ENCODE peak calls at places on chromosomes 11 and 22, in six cellular contexts. One of them, this sample, is unnamed.

GRCh38 chr11:68506908-68507307 is 46.4 kb downstream of the PPP6R3 start:
- DNase-seq in choroid plexus epithelial cell: no peak
- DNase-seq in stimulated activated CD4-positive, alpha-beta T cell treated with anti-CD3 and anti-CD28 coated beads, Interleukin-4, amount 100 ng/mL, for 1 hour: no peak
- DNase-seq in EL: no peak
- DNase-seq in substantia nigra: no peak
- DNase-seq in frontal cortex: no peak
- DNase-seq in this sample: no peak

GRCh38 chr11:62266558-62266957 is 3.4 kb upstream of the SCGB2A2 start:
- DNase-seq in stimulated activated CD4-positive, alpha-beta T cell treated with anti-CD3 and anti-CD28 coated beads, Interleukin-4, amount 100 ng/mL, for 1 hour: no peak
- DNase-seq in substantia nigra: no peak
- DNase-seq in frontal cortex: no peak
- DNase-seq in choroid plexus epithelial cell: peak; percentile 3
- DNase-seq in EL: peak; percentile 8
- DNase-seq in this sample: no peak

GRCh38 chr22:39997939-39998726 is 3.4 kb downstream of the FAM83F start:
- DNase-seq in stimulated activated CD4-positive, alpha-beta T cell treated with anti-CD3 and anti-CD28 coated beads, Interleukin-4, amount 100 ng/mL, for 1 hour: no peak
- DNase-seq in frontal cortex: no peak
- DNase-seq in choroid plexus epithelial cell: peak; percentile 30
- DNase-seq in substantia nigra: no peak
- DNase-seq in EL: peak; percentile 36
- DNase-seq in this sample: no peak

GRCh38 chr11:117170210-117170609 is 8.3 kb upstream of the SIDT2 start:
- DNase-seq in stimulated activated CD4-positive, alpha-beta T cell treated with anti-CD3 and anti-CD28 coated beads, Interleukin-4, amount 100 ng/mL, for 1 hour: no peak
- DNase-seq in substantia nigra: no peak
- DNase-seq in choroid plexus epithelial cell: no peak
- DNase-seq in EL: no peak
- DNase-seq in frontal cortex: no peak
- DNase-seq in this sample: no peak

GRCh38 chr11:70251583-70252285 is 18.8 kb upstream of the PPFIA1 start:
- DNase-seq in substantia nigra: no peak
- DNase-seq in stimulated activated CD4-positive, alpha-beta T cell treated with anti-CD3 and anti-CD28 coated beads, Interleukin-4, amount 100 ng/mL, for 1 hour: no peak
- DNase-seq in choroid plexus epithelial cell: no peak
- DNase-seq in frontal cortex: peak; percentile 26
- DNase-seq in EL: no peak
- DNase-seq in this sample: no peak

GRCh38 chr22:46149493-46149997 is 781 bp upstream of the PPARA start:
- DNase-seq in stimulated activated CD4-positive, alpha-beta T cell treated with anti-CD3 and anti-CD28 coated beads, Interleukin-4, amount 100 ng/mL, for 1 hour: peak; percentile 31
- DNase-seq in EL: no peak
- DNase-seq in choroid plexus epithelial cell: no peak
- DNase-seq in frontal cortex: no peak
- DNase-seq in substantia nigra: no peak
- DNase-seq in this sample: peak; percentile 48

GRCh38 chr11:122910775-122911174 is 28.2 kb downstream of the JHY start:
- DNase-seq in stimulated activated CD4-positive, alpha-beta T cell treated with anti-CD3 and anti-CD28 coated beads, Interleukin-4, amount 100 ng/mL, for 1 hour: no peak
- DNase-seq in EL: no peak
- DNase-seq in choroid plexus epithelial cell: peak; percentile 66
- DNase-seq in frontal cortex: no peak
- DNase-seq in substantia nigra: no peak
- DNase-seq in this sample: no peak

GRCh38 chr11:2524446-2525165 is 79.8 kb downstream of the KCNQ1 start:
- DNase-seq in substantia nigra: no peak
- DNase-seq in choroid plexus epithelial cell: no peak
- DNase-seq in EL: no peak
- DNase-seq in stimulated activated CD4-positive, alpha-beta T cell treated with anti-CD3 and anti-CD28 coated beads, Interleukin-4, amount 100 ng/mL, for 1 hour: no peak
- DNase-seq in frontal cortex: no peak
- DNase-seq in this sample: no peak

GRCh38 chr11:4191031-4191571 is 96.5 kb downstream of the RRM1 start:
- DNase-seq in EL: no peak
- DNase-seq in substantia nigra: peak; percentile 7
- DNase-seq in frontal cortex: no peak
- DNase-seq in choroid plexus epithelial cell: no peak
- DNase-seq in stimulated activated CD4-positive, alpha-beta T cell treated with anti-CD3 and anti-CD28 coated beads, Interleukin-4, amount 100 ng/mL, for 1 hour: no peak
- DNase-seq in this sample: no peak

GRCh38 chr11:113168804-113169342 is 145.5 kb upstream of the TTC12 start:
- DNase-seq in choroid plexus epithelial cell: no peak
- DNase-seq in frontal cortex: no peak
- DNase-seq in substantia nigra: no peak
- DNase-seq in stimulated activated CD4-positive, alpha-beta T cell treated with anti-CD3 and anti-CD28 coated beads, Interleukin-4, amount 100 ng/mL, for 1 hour: no peak
- DNase-seq in EL: no peak
- DNase-seq in this sample: no peak

GRCh38 chr11:67160872-67161783 is 42.1 kb downstream of the KDM2A start:
- DNase-seq in substantia nigra: no peak
- DNase-seq in choroid plexus epithelial cell: peak; percentile 53
- DNase-seq in frontal cortex: no peak
- DNase-seq in stimulated activated CD4-positive, alpha-beta T cell treated with anti-CD3 and anti-CD28 coated beads, Interleukin-4, amount 100 ng/mL, for 1 hour: no peak
- DNase-seq in EL: peak; percentile 35
- DNase-seq in this sample: no peak

GRCh38 chr11:74011360-74012071 is 2.6 kb upstream of the UCP3 start:
- DNase-seq in stimulated activated CD4-positive, alpha-beta T cell treated with anti-CD3 and anti-CD28 coated beads, Interleukin-4, amount 100 ng/mL, for 1 hour: peak; percentile 35
- DNase-seq in substantia nigra: no peak
- DNase-seq in EL: no peak
- DNase-seq in frontal cortex: no peak
- DNase-seq in choroid plexus epithelial cell: peak; percentile 78
- DNase-seq in this sample: no peak

GRCh38 chr11:127524618-127525017 is 524.0 kb upstream of the KIRREL3 start:
- DNase-seq in stimulated activated CD4-positive, alpha-beta T cell treated with anti-CD3 and anti-CD28 coated beads, Interleukin-4, amount 100 ng/mL, for 1 hour: no peak
- DNase-seq in frontal cortex: no peak
- DNase-seq in substantia nigra: no peak
- DNase-seq in choroid plexus epithelial cell: no peak
- DNase-seq in EL: no peak
- DNase-seq in this sample: no peak

GRCh38 chr22:45582955-45583320 is 80.3 kb downstream of the FBLN1 start:
- DNase-seq in stimulated activated CD4-positive, alpha-beta T cell treated with anti-CD3 and anti-CD28 coated beads, Interleukin-4, amount 100 ng/mL, for 1 hour: no peak
- DNase-seq in frontal cortex: no peak
- DNase-seq in choroid plexus epithelial cell: no peak
- DNase-seq in EL: no peak
- DNase-seq in substantia nigra: no peak
- DNase-seq in this sample: no peak

GRCh38 chr11:70378506-70379134 is 19.7 kb upstream of the CTTN start:
- DNase-seq in frontal cortex: no peak
- DNase-seq in EL: no peak
- DNase-seq in stimulated activated CD4-positive, alpha-beta T cell treated with anti-CD3 and anti-CD28 coated beads, Interleukin-4, amount 100 ng/mL, for 1 hour: no peak
- DNase-seq in substantia nigra: no peak
- DNase-seq in choroid plexus epithelial cell: no peak
- DNase-seq in this sample: no peak